ENCODE peak calls at places on chromosomes 2 and 18, in six cellular contexts. J is left ventricle myocardium superior, G is iris pigment epithelial cell, K is COR-L47, I is kidney tubule cell, X is caudate nucleus. H is an unnamed sample.

GRCh38 chr18:55444496-55444895 is 143.5 kb downstream of the TCF4 start:
- DNase-seq in K (no peak), I (no peak), X (no peak), J (no peak), G (no peak), H (no peak)

GRCh38 chr2:155162494-155162893 is 464.0 kb downstream of the KCNJ3 start:
- DNase-seq in X (no peak), G (no peak), K (no peak), J (no peak), I (no peak), H (no peak)

GRCh38 chr2:135845997-135846396 is 9.0 kb upstream of the LCT start:
- DNase-seq in I (no peak), G (no peak), J (no peak), X (no peak), K (no peak), H (no peak)

GRCh38 chr2:158716091-158716815 is 78.9 kb upstream of the DAPL1 start:
- DNase-seq in X (no peak), I (peak), G (no peak), J (peak), K (no peak), H (no peak)

GRCh38 chr2:167823066-167823465 is 424.3 kb downstream of the STK39 start:
- DNase-seq in K (no peak), I (no peak), G (no peak), J (no peak), X (no peak), H (no peak)

GRCh38 chr2:160005908-160006307 is 56.5 kb downstream of the PLA2R1 start:
- DNase-seq in I (no peak), K (no peak), X (no peak), G (no peak), J (no peak), H (no peak)

GRCh38 chr2:119158563-119159347 is at the start of gene C1QL2:
- DNase-seq in I (no peak), G (no peak), X (peak), K (peak), J (peak), H (peak)

GRCh38 chr2:178934571-178934970 is 115.4 kb downstream of the CCDC141 start:
- DNase-seq in I (no peak), X (no peak), G (no peak), K (no peak), J (no peak), H (no peak)

GRCh38 chr2:236121546-236121945 is 46.6 kb downstream of the GBX2 start:
- DNase-seq in X (no peak), G (peak), J (peak), I (peak), K (no peak), H (no peak)

GRCh38 chr2:177239934-177240600 is 24.5 kb downstream of the NFE2L2 start:
- DNase-seq in X (peak), J (no peak), I (peak), G (peak), K (no peak), H (peak)

GRCh38 chr18:3675446-3675845 is 225.5 kb downstream of the TGIF1 start:
- DNase-seq in K (no peak), G (peak), I (peak), J (no peak), X (no peak), H (no peak)

GRCh38 chr2:127872354-127872753 is 13.4 kb downstream of the AMMECR1L start:
- DNase-seq in J (no peak), X (no peak), I (no peak), K (no peak), G (no peak), H (no peak)

GRCh38 chr2:203900298-203900697 is 32.7 kb downstream of the CTLA4 start:
- DNase-seq in J (no peak), G (no peak), I (no peak), X (no peak), K (no peak), H (peak)

GRCh38 chr18:3552305-3552704 is 102.3 kb downstream of the TGIF1 start:
- DNase-seq in J (no peak), K (no peak), I (no peak), G (no peak), X (no peak), H (no peak)

GRCh38 chr18:49811151-49811938 is 2.0 kb downstream of the ACAA2 start:
- DNase-seq in X (no peak), J (no peak), G (no peak), I (peak), K (peak), H (no peak)

GRCh38 chr2:85915606-85916303 is 27.0 kb upstream of the ST3GAL5 start:
- DNase-seq in X (no peak), G (no peak), J (no peak), K (no peak), I (no peak), H (no peak)

GRCh38 chr18:79568543-79569205 is 110.9 kb upstream of the CTDP1 start:
- DNase-seq in G (no peak), J (peak), K (no peak), I (no peak), X (no peak), H (no peak)

GRCh38 chr2:55616509-55617159 is 788 bp downstream of the PPP4R3B start:
- DNase-seq in X (no peak), K (peak), I (peak), J (no peak), G (peak), H (peak)

GRCh38 chr18:75966431-75966830 is 528.6 kb downstream of the ZNF516 start:
- DNase-seq in I (no peak), J (no peak), X (no peak), G (no peak), K (no peak), H (no peak)

GRCh38 chr2:7053650-7054262 is 136.5 kb downstream of the RNF144A start:
- DNase-seq in G (no peak), X (peak), I (no peak), J (no peak), K (peak), H (no peak)

GRCh38 chr18:10926565-10927194 is 222.7 kb downstream of the PIEZO2 start:
- DNase-seq in I (peak), X (no peak), G (peak), J (peak), K (no peak), H (no peak)

GRCh38 chr18:62781893-62782292 is 66.6 kb downstream of the PHLPP1 start:
- DNase-seq in X (no peak), I (peak), J (no peak), K (peak), G (peak), H (no peak)

GRCh38 chr18:24189007-24189528 is 50.2 kb downstream of the CABYR start:
- DNase-seq in X (no peak), G (peak), J (no peak), I (no peak), K (no peak), H (no peak)

GRCh38 chr18:69758458-69758857 is 189.2 kb downstream of the CD226 start:
- DNase-seq in G (peak), I (peak), J (no peak), X (no peak), K (no peak), H (no peak)

GRCh38 chr2:238093181-238094140 is 6.7 kb upstream of the ESPNL start:
- DNase-seq in I (no peak), J (no peak), K (no peak), G (no peak), X (no peak), H (no peak)

GRCh38 chr2:30332791-30333453 is 101.6 kb downstream of the LBH start:
- DNase-seq in K (no peak), I (no peak), G (no peak), J (no peak), X (no peak), H (no peak)

GRCh38 chr2:101386599-101387150 is 628 bp downstream of the CREG2 start:
- DNase-seq in I (no peak), K (no peak), G (no peak), X (no peak), J (no peak), H (no peak)

GRCh38 chr2:113877651-113878594 is 12.0 kb upstream of the ACTR3 start:
- DNase-seq in X (no peak), J (no peak), I (peak), G (peak), K (peak), H (peak)

GRCh38 chr2:100291152-100291970 is 30.9 kb downstream of the LONRF2 start:
- DNase-seq in I (peak), J (no peak), G (peak), X (peak), K (no peak), H (peak)

GRCh38 chr2:95158891-95159619 is 593 bp downstream of the ZNF514 start:
- DNase-seq in X (peak), J (peak), I (peak), G (peak), K (peak), H (peak)

GRCh38 chr18:32424696-32425095 is 46.0 kb downstream of the GAREM1 start:
- DNase-seq in G (no peak), X (no peak), J (no peak), K (no peak), I (no peak), H (no peak)

GRCh38 chr2:174846941-174847938 is 83.0 kb upstream of the CHRNA1 start:
- DNase-seq in X (peak), G (peak), J (no peak), I (peak), K (no peak), H (peak)

GRCh38 chr2:181396575-181397062 is 60.6 kb upstream of the ITGA4 start:
- DNase-seq in K (no peak), G (peak), I (no peak), J (no peak), X (no peak), H (no peak)

GRCh38 chr2:181430406-181431199 is 26.6 kb upstream of the ITGA4 start:
- DNase-seq in X (no peak), J (no peak), I (peak), K (no peak), G (peak), H (no peak)

GRCh38 chr2:67255933-67256615 is 141.1 kb upstream of the ETAA1 start:
- DNase-seq in J (no peak), I (peak), X (no peak), G (peak), K (no peak), H (no peak)

GRCh38 chr2:134500211-134500935 is 218.4 kb downstream of the TMEM163 start:
- DNase-seq in J (no peak), I (no peak), G (no peak), X (no peak), K (no peak), H (peak)

GRCh38 chr2:79114797-79115494 is 5.3 kb upstream of the REG1A start:
- DNase-seq in X (no peak), K (no peak), J (no peak), I (no peak), G (no peak), H (no peak)

GRCh38 chr2:109435866-109436634 is 177.7 kb downstream of the SEPTIN10 start:
- DNase-seq in G (peak), K (no peak), I (no peak), J (peak), X (peak), H (no peak)

GRCh38 chr18:24398515-24398914 is 891 bp upstream of the OSBPL1A start:
- DNase-seq in X (no peak), J (no peak), I (no peak), K (no peak), G (peak), H (peak)

GRCh38 chr2:12935726-12936125 is 219.0 kb downstream of the TRIB2 start:
- DNase-seq in K (no peak), X (no peak), I (no peak), J (no peak), G (peak), H (no peak)